ENCODE peak calls at places on chromosome 7, in four cellular contexts. T is H1, K is lower lobe of right lung, D is prostate gland. A is an unnamed sample.

GRCh38 chr7:28643369-28644340 is 231.3 kb downstream of the CREB5 start:
- DNase-seq in K (no peak), D (no peak), T (peak), A (no peak)

GRCh38 chr7:47389171-47389922 is 192.6 kb downstream of the TNS3 start:
- DNase-seq in K (no peak), D (no peak), T (no peak), A (no peak)

GRCh38 chr7:136741941-136742340 is 126.5 kb upstream of the CHRM2 start:
- DNase-seq in D (no peak), K (no peak), T (no peak), A (no peak)

GRCh38 chr7:135905355-135905754 is 71.8 kb downstream of the MTPN start:
- DNase-seq in T (no peak), K (no peak), D (no peak), A (peak)

GRCh38 chr7:156545989-156546388 is 94.6 kb upstream of the RNF32 start:
- DNase-seq in K (no peak), D (no peak), T (no peak), A (no peak)

GRCh38 chr7:101696-102376 is 90.5 kb upstream of the FAM20C start:
- DNase-seq in T (no peak), D (no peak), K (no peak), A (no peak)

GRCh38 chr7:143248781-143249354 is 14.4 kb upstream of the GSTK1 start:
- DNase-seq in K (no peak), T (no peak), D (no peak), A (no peak)

GRCh38 chr7:91266931-91267557 is 2.8 kb downstream of the FZD1 start:
- DNase-seq in K (peak), T (no peak), D (peak), A (no peak)

GRCh38 chr7:77453531-77453930 is 37.4 kb upstream of the GSAP start:
- DNase-seq in T (no peak), D (peak), K (no peak), A (no peak)

GRCh38 chr7:117645456-117646181 is 165.8 kb downstream of the CFTR start:
- DNase-seq in D (no peak), K (no peak), T (no peak), A (no peak)

GRCh38 chr7:29866490-29866930 is 60.2 kb downstream of the WIPF3 start:
- DNase-seq in T (no peak), D (no peak), K (peak), A (no peak)

GRCh38 chr7:77269360-77270075 is 69.9 kb upstream of the FGL2 start:
- DNase-seq in D (no peak), K (peak), T (no peak), A (no peak)

GRCh38 chr7:55087521-55087961 is 68.7 kb downstream of the EGFR start:
- DNase-seq in D (no peak), T (no peak), K (no peak), A (no peak)

GRCh38 chr7:55083206-55083605 is 64.4 kb downstream of the EGFR start:
- DNase-seq in T (no peak), D (no peak), K (no peak), A (no peak)

GRCh38 chr7:55084307-55084706 is 65.5 kb downstream of the EGFR start:
- DNase-seq in K (no peak), T (no peak), D (no peak), A (no peak)

GRCh38 chr7:55086413-55087201 is 67.8 kb downstream of the EGFR start:
- DNase-seq in K (no peak), T (no peak), D (no peak), A (peak)

DNA sequence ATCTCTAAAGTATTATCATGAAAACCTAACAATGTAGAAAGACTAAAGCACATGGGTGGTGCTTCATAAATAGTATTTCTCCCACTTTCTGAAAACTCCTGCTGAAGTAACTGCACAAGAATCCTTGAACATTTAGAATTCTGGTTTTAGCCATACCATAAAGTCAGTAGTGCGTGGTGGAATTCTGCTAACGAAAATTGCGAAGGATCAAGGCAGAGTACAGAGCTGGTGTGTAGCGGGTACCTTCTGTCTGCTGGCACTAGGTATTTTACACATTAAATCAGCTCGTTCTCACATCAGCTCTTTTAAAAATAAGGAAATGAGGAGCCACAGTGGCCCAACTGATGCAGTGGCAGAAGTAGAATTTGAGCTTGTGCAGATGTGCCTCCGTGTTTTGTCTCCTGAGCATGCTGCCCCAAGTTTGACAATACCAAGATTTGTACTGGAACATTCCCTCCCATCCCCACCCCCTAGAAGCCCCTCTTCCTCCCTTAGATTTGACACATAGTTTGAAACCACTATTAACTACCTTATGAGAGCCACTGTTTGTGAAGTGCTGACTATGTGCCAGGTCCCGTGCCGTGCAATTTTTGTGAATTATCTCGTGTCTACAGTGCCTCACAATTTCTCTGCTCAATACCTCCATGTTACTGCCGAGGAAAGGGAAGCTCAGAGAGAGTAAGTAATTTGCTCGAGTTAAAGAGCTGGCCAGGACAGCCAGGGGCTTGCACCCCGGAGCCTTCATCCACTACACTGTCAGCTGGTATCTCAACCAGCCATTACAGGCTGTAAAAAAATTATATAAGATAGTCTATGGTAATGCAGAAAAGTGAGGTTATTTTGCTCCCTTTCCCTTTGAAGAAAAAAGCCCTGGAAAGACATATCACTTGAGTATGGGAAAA is 66.9 kb downstream of the EGFR start:
- DNase-seq in K (no peak), D (no peak), T (no peak), A (no peak)
- H3K27ac ChIP-seq in K (peak), D (peak), T (no peak), A (peak)

GRCh38 chr7:98619450-98620321 is 2.6 kb downstream of the NPTX2 start:
- DNase-seq in K (no peak), T (no peak), D (no peak), A (no peak)
- H3K27ac ChIP-seq in K (no peak), T (no peak), D (no peak), A (no peak)

DNA sequence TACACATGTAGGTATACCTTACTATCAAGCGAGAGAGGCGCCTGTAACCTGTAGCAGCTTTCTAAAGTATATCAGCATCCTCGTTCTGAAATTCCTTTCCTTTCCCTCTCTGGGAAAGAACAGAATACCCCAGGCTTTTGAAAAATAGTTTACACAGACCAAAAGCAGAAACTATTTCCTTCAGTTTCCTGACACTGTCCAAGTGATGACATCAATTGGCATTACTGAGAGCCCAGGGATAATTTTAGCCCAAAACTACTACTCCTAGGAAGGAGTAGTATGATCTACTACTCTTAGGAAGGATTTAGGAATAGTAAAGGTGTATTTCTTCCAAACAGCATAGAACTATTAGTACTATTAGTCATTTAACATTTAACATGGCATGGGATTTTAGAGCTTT is 6.0 kb downstream of the GNG11 start:
- DNase-seq in K (no peak), T (no peak), D (no peak), A (no peak)
- H3K27ac ChIP-seq in K (no peak), T (no peak), D (no peak), A (no peak)

GRCh38 chr7:150404785-150405583 is 25.9 kb downstream of the ZNF775 start:
- DNase-seq in D (peak), T (no peak), K (peak), A (peak)

GRCh38 chr7:150404172-150404784 is 25.1 kb downstream of the ZNF775 start:
- DNase-seq in K (no peak), D (no peak), T (no peak), A (no peak)

GRCh38 chr7:150406565-150407421 is 27.7 kb downstream of the ZNF775 start:
- DNase-seq in T (no peak), K (no peak), D (peak), A (no peak)

GRCh38 chr7:150406311-150406564 is 27.1 kb downstream of the ZNF775 start:
- DNase-seq in T (no peak), D (no peak), K (no peak), A (no peak)

GRCh38 chr7:150405584-150406310 is 26.6 kb downstream of the ZNF775 start:
- DNase-seq in D (no peak), T (no peak), K (no peak), A (no peak)
- H3K27ac ChIP-seq in D (peak), T (peak), K (peak), A (no peak)

DNA sequence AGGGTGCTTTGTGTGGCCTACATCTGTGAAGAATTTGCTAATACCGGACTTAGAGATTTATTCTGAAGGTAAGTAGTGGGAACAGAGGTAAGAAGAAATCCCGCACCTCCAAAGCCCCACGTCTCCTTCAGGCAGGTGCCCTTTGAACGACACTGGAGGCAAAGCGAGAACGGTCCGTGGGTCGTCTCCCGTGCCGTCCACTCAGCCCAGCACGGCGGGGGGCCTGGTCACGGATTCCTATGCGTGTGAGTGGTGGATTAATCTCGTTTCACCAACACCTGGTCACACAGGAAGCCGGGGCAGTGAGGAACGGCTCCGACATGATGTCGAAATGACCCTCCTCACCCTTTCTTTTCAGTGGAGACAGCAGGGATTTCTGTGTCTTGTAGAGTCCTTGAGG is 21.0 kb upstream of the ZFAND2A start:
- DNase-seq in D (no peak), T (no peak), K (no peak), A (no peak)
- H3K27ac ChIP-seq in D (no peak), T (no peak), K (no peak), A (no peak)

DNA sequence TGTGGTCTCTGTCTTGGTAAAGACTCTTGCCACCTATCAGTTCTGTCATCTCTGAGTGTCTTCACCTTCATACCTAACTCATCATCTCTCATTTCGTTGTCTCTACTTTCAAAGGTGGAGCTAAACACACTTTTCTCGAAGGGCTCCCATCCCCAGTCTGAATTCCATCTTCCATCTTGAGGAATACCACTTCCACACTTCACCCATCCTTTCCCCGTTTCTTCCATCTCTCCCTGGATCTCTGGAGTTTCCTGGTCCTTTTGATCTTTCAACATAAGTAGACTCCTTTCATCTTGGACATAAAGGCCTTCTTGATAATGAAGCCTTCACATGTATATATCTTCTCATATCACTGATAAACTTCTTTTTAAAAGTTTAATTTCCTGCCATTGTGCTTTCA is 120.8 kb upstream of the NOBOX start:
- DNase-seq in T (no peak), K (no peak), D (no peak), A (no peak)
- H3K27ac ChIP-seq in T (no peak), K (no peak), D (no peak), A (no peak)

GRCh38 chr7:70470751-70471150 is 661.2 kb upstream of the GALNT17 start:
- DNase-seq in K (no peak), T (no peak), D (no peak), A (no peak)

GRCh38 chr7:70472580-70473239 is 659.2 kb upstream of the GALNT17 start:
- DNase-seq in K (no peak), T (no peak), D (no peak), A (no peak)

GRCh38 chr7:70479153-70480021 is 652.6 kb upstream of the GALNT17 start:
- DNase-seq in D (no peak), K (no peak), T (no peak), A (no peak)

GRCh38 chr7:70477051-70478010 is 654.6 kb upstream of the GALNT17 start:
- DNase-seq in T (no peak), D (no peak), K (no peak), A (no peak)

GRCh38 chr7:70474639-70475234 is 657.2 kb upstream of the GALNT17 start:
- DNase-seq in K (no peak), T (no peak), D (no peak), A (no peak)
- H3K27ac ChIP-seq in K (no peak), T (no peak), D (no peak), A (no peak)

A was measured in SJCRH30.